ENCODE peak calls at places on chromosomes 11 and 22, in nine cellular contexts. D, P, M, I, L, J, H, K and E are unnamed samples.
A peak's percentile ranks its signal among the peaks of the same experiment; 100 is the strongest.

GRCh38 chr11:112525844-112526590 is 265.4 kb upstream of the PLET1 start:
- DNase-seq in D (no peak), P (no peak), M (no peak), I (no peak), L (no peak), J (no peak), H (no peak), K (no peak), E (no peak)

GRCh38 chr11:123057604-123058305 is 4.2 kb downstream of the HSPA8 start:
- DNase-seq in D (no peak), P (no peak), M (no peak), I (no peak), L (no peak), J (no peak), H (no peak), K (no peak), E (no peak)

GRCh38 chr11:2660357-2660939 is 39.3 kb downstream of the KCNQ1OT1 start:
- DNase-seq in D (no peak), P (no peak), M (no peak), I (no peak), L (no peak), J (no peak), H (no peak), K (no peak), E (no peak)

GRCh38 chr11:67055812-67056211 is 835 bp upstream of the RHOD start:
- DNase-seq in D (no peak), P (no peak), M (no peak), I (no peak), L (no peak), J (no peak), H (peak; percentile 37), K (no peak), E (no peak)

GRCh38 chr22:36762687-36763260 is 13.1 kb downstream of the IFT27 start:
- DNase-seq in D (peak; percentile 70), P (no peak), M (peak; percentile 76), I (no peak), L (no peak), J (no peak), H (no peak), K (no peak), E (no peak)

GRCh38 chr11:44832452-44832851 is 105.7 kb downstream of the TSPAN18 start:
- DNase-seq in D (no peak), P (no peak), M (no peak), I (no peak), L (no peak), J (no peak), H (no peak), K (no peak), E (no peak)

GRCh38 chr22:27850000-27850465 is 48.5 kb upstream of the MN1 start:
- DNase-seq in D (no peak), P (no peak), M (no peak), I (no peak), L (no peak), J (no peak), H (peak; percentile 32), K (no peak), E (no peak)

GRCh38 chr11:28343304-28344233 is 235.4 kb downstream of the METTL15 start:
- DNase-seq in D (no peak), P (no peak), M (peak; percentile 91), I (no peak), L (no peak), J (no peak), H (no peak), K (peak; percentile 61), E (no peak)

GRCh38 chr11:125945797-125946520 is at the start of gene VSIG10L2:
- DNase-seq in D (no peak), P (no peak), M (no peak), I (no peak), L (no peak), J (no peak), H (no peak), K (no peak), E (no peak)

GRCh38 chr11:1484061-1484671 is 2.4 kb downstream of the MOB2 start:
- DNase-seq in D (peak; percentile 16), P (no peak), M (no peak), I (no peak), L (no peak), J (no peak), H (no peak), K (no peak), E (no peak)

GRCh38 chr11:62649486-62649885 is 3.1 kb upstream of the GANAB start:
- DNase-seq in D (no peak), P (no peak), M (no peak), I (no peak), L (no peak), J (no peak), H (no peak), K (no peak), E (no peak)

GRCh38 chr22:28075260-28075981 is 156.4 kb upstream of the PITPNB start:
- DNase-seq in D (peak; percentile 57), P (no peak), M (peak; percentile 81), I (no peak), L (no peak), J (no peak), H (no peak), K (peak; percentile 69), E (no peak)